ENCODE peak calls at places on chromosome 3, in nine cellular contexts. V is AML-193; E is epithelial cell of esophagus; Y is tibial nerve; A is C1 segment of cervical spinal cord; Q is glutamatergic neuron; X is CD4-positive, alpha-beta T cell; H is AG04450; W is T47D. S is an unnamed sample.

GRCh38 chr3:52432631-52433030 is 12.3 kb downstream of the SEMA3G start:
- DNase-seq in V (no peak), E (no peak), Y (no peak), A (no peak), Q (no peak), X (no peak), H (no peak), W (peak; percentile 82), S (peak; percentile 64)

GRCh38 chr3:172530566-172530965 is 7.3 kb upstream of the TNFSF10 start:
- DNase-seq in V (peak; percentile 92), E (no peak), Y (no peak), A (no peak), Q (no peak), X (no peak), H (no peak), W (no peak), S (no peak)

GRCh38 chr3:70261283-70261682 is 51.2 kb downstream of the MDFIC2 start:
- DNase-seq in V (no peak), E (peak; percentile 2), Y (no peak), A (no peak), Q (no peak), X (no peak), H (no peak), W (no peak), S (no peak)

GRCh38 chr3:16788440-16789057 is 96.2 kb upstream of the PLCL2 start:
- DNase-seq in V (peak; percentile 62), E (no peak), Y (no peak), A (peak; percentile 10), Q (no peak), X (no peak), H (no peak), W (no peak), S (no peak)

GRCh38 chr3:4551826-4552442 is 58.8 kb downstream of the ITPR1 start:
- DNase-seq in V (no peak), E (no peak), Y (no peak), A (no peak), Q (no peak), X (no peak), H (no peak), W (no peak), S (no peak)

GRCh38 chr3:132020058-132020457 is 14.8 kb downstream of the CPNE4 start:
- DNase-seq in V (no peak), E (no peak), Y (no peak), A (no peak), Q (no peak), X (no peak), H (no peak), W (no peak), S (no peak)

GRCh38 chr3:15647629-15648167 is 46.2 kb downstream of the BTD start:
- DNase-seq in V (peak; percentile 70), E (peak; percentile 49), Y (no peak), A (no peak), Q (no peak), X (peak; percentile 30), H (peak; percentile 90), W (no peak), S (no peak)

GRCh38 chr3:4642611-4643010 is 149.5 kb downstream of the ITPR1 start:
- DNase-seq in V (no peak), E (no peak), Y (no peak), A (no peak), Q (no peak), X (no peak), H (no peak), W (no peak), S (no peak)

GRCh38 chr3:153927107-153927506 is 194.1 kb upstream of the ARHGEF26 start:
- DNase-seq in V (peak; percentile 27), E (peak; percentile 38), Y (no peak), A (no peak), Q (no peak), X (no peak), H (peak; percentile 16), W (peak; percentile 46), S (no peak)

GRCh38 chr3:124599147-124599765 is 131.0 kb upstream of the UMPS start:
- DNase-seq in V (no peak), E (no peak), Y (no peak), A (no peak), Q (no peak), X (no peak), H (no peak), W (no peak), S (no peak)

GRCh38 chr3:97353176-97353575 is 411.4 kb upstream of the ARL6 start:
- DNase-seq in V (no peak), E (no peak), Y (no peak), A (no peak), Q (no peak), X (no peak), H (no peak), W (no peak), S (no peak)

GRCh38 chr3:14520967-14521366 is 19.2 kb downstream of the GRIP2 start:
- DNase-seq in V (no peak), E (no peak), Y (no peak), A (no peak), Q (peak; percentile 3), X (no peak), H (no peak), W (no peak), S (peak; percentile 21)

GRCh38 chr3:53071882-53072431 is 26.1 kb upstream of the SFMBT1 start:
- DNase-seq in V (no peak), E (no peak), Y (no peak), A (no peak), Q (no peak), X (no peak), H (no peak), W (no peak), S (peak; percentile 73)

GRCh38 chr3:50112462-50112861 is 23.7 kb downstream of the RBM5 start:
- DNase-seq in V (no peak), E (no peak), Y (no peak), A (no peak), Q (no peak), X (no peak), H (no peak), W (no peak), S (no peak)

GRCh38 chr3:55903680-55904079 is 416.6 kb upstream of the WNT5A start:
- DNase-seq in V (no peak), E (no peak), Y (no peak), A (no peak), Q (no peak), X (no peak), H (no peak), W (no peak), S (no peak)

GRCh38 chr3:153052096-153052460 is 109.9 kb upstream of the RAP2B start:
- DNase-seq in V (no peak), E (peak; percentile 99), Y (no peak), A (no peak), Q (peak; percentile 28), X (no peak), H (peak; percentile 69), W (peak; percentile 86), S (no peak)

GRCh38 chr3:13371100-13372075 is 48.7 kb downstream of the NUP210 start:
- DNase-seq in V (no peak), E (no peak), Y (no peak), A (no peak), Q (no peak), X (no peak), H (no peak), W (no peak), S (no peak)

GRCh38 chr3:183477801-183478456 is 49.5 kb upstream of the MCF2L2 start:
- DNase-seq in V (no peak), E (peak; percentile 69), Y (no peak), A (no peak), Q (no peak), X (no peak), H (no peak), W (no peak), S (no peak)

GRCh38 chr3:136783708-136784191 is 31.6 kb upstream of the STAG1 start:
- DNase-seq in V (no peak), E (no peak), Y (no peak), A (no peak), Q (no peak), X (no peak), H (no peak), W (no peak), S (no peak)

GRCh38 chr3:174737966-174738365 is 121.2 kb upstream of the NAALADL2 start:
- DNase-seq in V (no peak), E (no peak), Y (no peak), A (no peak), Q (no peak), X (no peak), H (no peak), W (no peak), S (no peak)

GRCh38 chr3:137330246-137330645 is 372.5 kb downstream of the IL20RB start:
- DNase-seq in V (no peak), E (no peak), Y (no peak), A (no peak), Q (no peak), X (no peak), H (no peak), W (no peak), S (no peak)

GRCh38 chr3:64691051-64691450 is 3.3 kb upstream of the ADAMTS9 start:
- DNase-seq in V (no peak), E (peak; percentile 6), Y (no peak), A (no peak), Q (no peak), X (no peak), H (no peak), W (no peak), S (peak; percentile 59)

GRCh38 chr3:112653881-112654300 is 12.9 kb upstream of the CCDC80 start:
- DNase-seq in V (no peak), E (peak; percentile 79), Y (no peak), A (no peak), Q (no peak), X (no peak), H (peak; percentile 95), W (no peak), S (no peak)

GRCh38 chr3:33749546-33750215 is 31.6 kb upstream of the CLASP2 start:
- DNase-seq in V (peak; percentile 97), E (peak; percentile 91), Y (no peak), A (no peak), Q (no peak), X (no peak), H (peak; percentile 20), W (no peak), S (no peak)